ENCODE peak calls at places on chromosomes 11 and 22, in five cellular contexts. One of them, this sample, is unnamed.

GRCh38 chr11:65528819-65529350 is 4.0 kb downstream of the SCYL1 start:
- DNase-seq in AG10803: no peak
- DNase-seq in cardiac fibroblast: no peak
- DNase-seq in tibial artery: no peak
- DNase-seq in cardiac muscle cell: no peak
- DNase-seq in this sample: no peak

GRCh38 chr11:7977251-7977917 is 9.8 kb upstream of the EIF3F start:
- DNase-seq in AG10803: peak; percentile 97
- DNase-seq in cardiac fibroblast: peak; percentile 64
- DNase-seq in tibial artery: no peak
- DNase-seq in cardiac muscle cell: no peak
- DNase-seq in this sample: no peak

GRCh38 chr22:36022162-36022561 is 6.5 kb downstream of the RBFOX2 start:
- DNase-seq in AG10803: peak; percentile 61
- DNase-seq in cardiac fibroblast: peak; percentile 59
- DNase-seq in tibial artery: no peak
- DNase-seq in cardiac muscle cell: no peak
- DNase-seq in this sample: no peak

GRCh38 chr11:86043765-86044534 is 24.9 kb downstream of the PICALM start:
- DNase-seq in AG10803: no peak
- DNase-seq in cardiac fibroblast: no peak
- DNase-seq in tibial artery: no peak
- DNase-seq in cardiac muscle cell: no peak
- DNase-seq in this sample: no peak

GRCh38 chr11:80157447-80157846 is 716.6 kb upstream of the TENM4 start:
- DNase-seq in AG10803: no peak
- DNase-seq in cardiac fibroblast: no peak
- DNase-seq in tibial artery: no peak
- DNase-seq in cardiac muscle cell: no peak
- DNase-seq in this sample: no peak

GRCh38 chr11:20443596-20443995 is 56.1 kb downstream of the PRMT3 start:
- DNase-seq in AG10803: peak; percentile 26
- DNase-seq in cardiac fibroblast: peak; percentile 57
- DNase-seq in tibial artery: no peak
- DNase-seq in cardiac muscle cell: peak; percentile 12
- DNase-seq in this sample: no peak

GRCh38 chr11:83025267-83025704 is 46.4 kb downstream of the RAB30 start:
- DNase-seq in AG10803: no peak
- DNase-seq in cardiac fibroblast: peak; percentile 24
- DNase-seq in tibial artery: no peak
- DNase-seq in cardiac muscle cell: no peak
- DNase-seq in this sample: no peak

GRCh38 chr11:8641332-8641731 is 41.1 kb downstream of the TRIM66 start:
- DNase-seq in AG10803: no peak
- DNase-seq in cardiac fibroblast: no peak
- DNase-seq in tibial artery: no peak
- DNase-seq in cardiac muscle cell: no peak
- DNase-seq in this sample: peak; percentile 16

GRCh38 chr22:47797546-47797945 is 1035.1 kb downstream of the TBC1D22A start:
- DNase-seq in AG10803: no peak
- DNase-seq in cardiac fibroblast: no peak
- DNase-seq in tibial artery: no peak
- DNase-seq in cardiac muscle cell: no peak
- DNase-seq in this sample: no peak

GRCh38 chr11:119751281-119752060 is 22.5 kb upstream of the NECTIN1 start:
- DNase-seq in AG10803: no peak
- DNase-seq in cardiac fibroblast: no peak
- DNase-seq in tibial artery: no peak
- DNase-seq in cardiac muscle cell: no peak
- DNase-seq in this sample: peak; percentile 65

GRCh38 chr22:39234157-39234793 is 10.5 kb downstream of the PDGFB start:
- DNase-seq in AG10803: no peak
- DNase-seq in cardiac fibroblast: peak; percentile 84
- DNase-seq in tibial artery: no peak
- DNase-seq in cardiac muscle cell: no peak
- DNase-seq in this sample: no peak

GRCh38 chr11:66546368-66546965 is at the start of gene ACTN3:
- DNase-seq in AG10803: no peak
- DNase-seq in cardiac fibroblast: peak; percentile 46
- DNase-seq in tibial artery: peak; percentile 69
- DNase-seq in cardiac muscle cell: peak; percentile 92
- DNase-seq in this sample: peak; percentile 26

GRCh38 chr11:30878400-30878799 is 292.2 kb upstream of the MPPED2 start:
- DNase-seq in AG10803: no peak
- DNase-seq in cardiac fibroblast: no peak
- DNase-seq in tibial artery: no peak
- DNase-seq in cardiac muscle cell: no peak
- DNase-seq in this sample: no peak

GRCh38 chr11:100810146-100810545 is 123.1 kb downstream of the ARHGAP42 start:
- DNase-seq in AG10803: peak; percentile 45
- DNase-seq in cardiac fibroblast: no peak
- DNase-seq in tibial artery: no peak
- DNase-seq in cardiac muscle cell: no peak
- DNase-seq in this sample: no peak

GRCh38 chr11:9535189-9535781 is 38.2 kb upstream of the WEE1 start:
- DNase-seq in AG10803: peak; percentile 95
- DNase-seq in cardiac fibroblast: peak; percentile 94
- DNase-seq in tibial artery: peak; percentile 86
- DNase-seq in cardiac muscle cell: peak; percentile 65
- DNase-seq in this sample: peak; percentile 89

GRCh38 chr11:46913484-46913883 is 4.9 kb downstream of the LRP4 start:
- DNase-seq in AG10803: no peak
- DNase-seq in cardiac fibroblast: no peak
- DNase-seq in tibial artery: no peak
- DNase-seq in cardiac muscle cell: peak; percentile 51
- DNase-seq in this sample: no peak

GRCh38 chr11:118998822-118999221 is 884 bp downstream of the CENATAC start:
- DNase-seq in AG10803: peak; percentile 63
- DNase-seq in cardiac fibroblast: peak; percentile 63
- DNase-seq in tibial artery: no peak
- DNase-seq in cardiac muscle cell: no peak
- DNase-seq in this sample: no peak

GRCh38 chr11:6566704-6567370 is 36.6 kb downstream of the RRP8 start:
- DNase-seq in AG10803: no peak
- DNase-seq in cardiac fibroblast: no peak
- DNase-seq in tibial artery: no peak
- DNase-seq in cardiac muscle cell: no peak
- DNase-seq in this sample: no peak

GRCh38 chr11:76512851-76513653 is 68.2 kb downstream of the EMSY start:
- DNase-seq in AG10803: peak; percentile 61
- DNase-seq in cardiac fibroblast: peak; percentile 71
- DNase-seq in tibial artery: no peak
- DNase-seq in cardiac muscle cell: peak; percentile 29
- DNase-seq in this sample: no peak

GRCh38 chr11:69820441-69820840 is 1.2 kb upstream of the FGF3 start:
- DNase-seq in AG10803: no peak
- DNase-seq in cardiac fibroblast: no peak
- DNase-seq in tibial artery: no peak
- DNase-seq in cardiac muscle cell: no peak
- DNase-seq in this sample: no peak

GRCh38 chr11:131186629-131187075 is 183.8 kb upstream of the NTM start:
- DNase-seq in AG10803: peak; percentile 1
- DNase-seq in cardiac fibroblast: no peak
- DNase-seq in tibial artery: no peak
- DNase-seq in cardiac muscle cell: peak; percentile 60
- DNase-seq in this sample: peak; percentile 18

GRCh38 chr11:13277719-13278619 is at the start of gene BMAL1:
- DNase-seq in AG10803: no peak
- DNase-seq in cardiac fibroblast: peak; percentile 14
- DNase-seq in tibial artery: peak; percentile 60
- DNase-seq in cardiac muscle cell: no peak
- DNase-seq in this sample: peak; percentile 69

GRCh38 chr11:60924110-60924905 is at the start of gene TMEM132A:
- DNase-seq in AG10803: peak; percentile 60
- DNase-seq in cardiac fibroblast: peak; percentile 66
- DNase-seq in tibial artery: no peak
- DNase-seq in cardiac muscle cell: peak; percentile 87
- DNase-seq in this sample: no peak

GRCh38 chr22:22848364-22848866 is 39.2 kb upstream of the IGLL5 start:
- DNase-seq in AG10803: peak; percentile 39
- DNase-seq in cardiac fibroblast: peak; percentile 59
- DNase-seq in tibial artery: peak; percentile 36
- DNase-seq in cardiac muscle cell: no peak
- DNase-seq in this sample: peak; percentile 82

DNA sequence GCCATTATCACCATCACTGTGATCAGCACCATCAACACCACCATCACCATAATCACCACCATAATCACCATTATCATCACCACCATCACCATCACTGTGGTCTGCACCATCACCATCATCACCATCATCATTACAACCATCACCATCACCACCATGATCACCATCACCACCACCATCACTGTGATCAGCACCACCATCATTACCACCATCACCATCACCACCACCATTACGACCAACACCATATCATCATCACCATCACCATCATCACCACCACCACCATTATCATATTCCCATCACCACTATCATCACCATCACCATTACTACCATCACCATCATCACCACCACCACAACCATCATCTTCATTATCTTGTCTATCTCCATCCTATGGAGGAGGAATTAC is 125.2 kb downstream of the PHF21B start:
- DNase-seq in AG10803: no peak
- DNase-seq in cardiac fibroblast: no peak
- DNase-seq in tibial artery: no peak
- DNase-seq in cardiac muscle cell: no peak
- DNase-seq in this sample: no peak
- TF ChIP-seq CTCF in AG10803: no peak
- TF ChIP-seq CTCF in cardiac fibroblast: no peak
- TF ChIP-seq CTCF in tibial artery: no peak
- TF ChIP-seq CTCF in cardiac muscle cell: no peak
- TF ChIP-seq CTCF in this sample: no peak

GRCh38 chr11:19327280-19327679 is 86.5 kb upstream of the E2F8 start:
- DNase-seq in AG10803: no peak
- DNase-seq in cardiac fibroblast: no peak
- DNase-seq in tibial artery: no peak
- DNase-seq in cardiac muscle cell: no peak
- DNase-seq in this sample: no peak

GRCh38 chr11:19321351-19321750 is 80.6 kb upstream of the E2F8 start:
- DNase-seq in AG10803: no peak
- DNase-seq in cardiac fibroblast: no peak
- DNase-seq in tibial artery: no peak
- DNase-seq in cardiac muscle cell: no peak
- DNase-seq in this sample: no peak

GRCh38 chr11:19326499-19326898 is 85.8 kb upstream of the E2F8 start:
- DNase-seq in AG10803: peak; percentile 33
- DNase-seq in cardiac fibroblast: peak; percentile 66
- DNase-seq in tibial artery: no peak
- DNase-seq in cardiac muscle cell: no peak
- DNase-seq in this sample: no peak

GRCh38 chr11:19320764-19321163 is 80.0 kb upstream of the E2F8 start:
- DNase-seq in AG10803: no peak
- DNase-seq in cardiac fibroblast: peak; percentile 31
- DNase-seq in tibial artery: no peak
- DNase-seq in cardiac muscle cell: no peak
- DNase-seq in this sample: no peak

DNA sequence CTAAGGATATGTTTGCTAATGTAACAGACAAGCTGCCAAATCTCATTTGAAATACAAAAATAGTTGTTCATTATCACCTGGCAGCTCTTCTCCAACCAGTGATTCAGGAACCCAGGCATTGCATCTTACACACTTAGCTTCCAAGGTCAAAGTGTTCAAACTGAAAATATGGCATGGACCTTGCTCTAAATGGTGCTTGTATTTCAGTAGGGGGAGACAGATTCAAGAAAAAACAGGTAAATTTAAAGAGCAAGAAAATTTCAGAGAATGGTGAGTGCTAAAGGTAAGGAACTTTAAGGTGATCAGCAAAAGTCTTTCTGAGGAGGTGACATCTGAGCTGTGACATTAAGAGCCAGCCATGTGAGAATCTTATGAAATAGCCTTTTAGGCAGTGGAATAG is 82.8 kb upstream of the E2F8 start:
- DNase-seq in AG10803: no peak
- DNase-seq in cardiac fibroblast: peak; percentile 41
- DNase-seq in tibial artery: no peak
- DNase-seq in cardiac muscle cell: no peak
- DNase-seq in this sample: no peak
- TF ChIP-seq CTCF in AG10803: no peak
- TF ChIP-seq CTCF in cardiac fibroblast: peak; percentile 24
- TF ChIP-seq CTCF in tibial artery: no peak
- TF ChIP-seq CTCF in cardiac muscle cell: peak; percentile 33
- TF ChIP-seq CTCF in this sample: no peak

GRCh38 chr11:32215157-32215556 is 124.3 kb downstream of the RCN1 start:
- DNase-seq in AG10803: no peak
- DNase-seq in cardiac fibroblast: no peak
- DNase-seq in tibial artery: no peak
- DNase-seq in cardiac muscle cell: no peak
- DNase-seq in this sample: no peak
- TF ChIP-seq CTCF in AG10803: no peak
- TF ChIP-seq CTCF in cardiac fibroblast: no peak
- TF ChIP-seq CTCF in tibial artery: no peak
- TF ChIP-seq CTCF in cardiac muscle cell: no peak
- TF ChIP-seq CTCF in this sample: no peak

DNA sequence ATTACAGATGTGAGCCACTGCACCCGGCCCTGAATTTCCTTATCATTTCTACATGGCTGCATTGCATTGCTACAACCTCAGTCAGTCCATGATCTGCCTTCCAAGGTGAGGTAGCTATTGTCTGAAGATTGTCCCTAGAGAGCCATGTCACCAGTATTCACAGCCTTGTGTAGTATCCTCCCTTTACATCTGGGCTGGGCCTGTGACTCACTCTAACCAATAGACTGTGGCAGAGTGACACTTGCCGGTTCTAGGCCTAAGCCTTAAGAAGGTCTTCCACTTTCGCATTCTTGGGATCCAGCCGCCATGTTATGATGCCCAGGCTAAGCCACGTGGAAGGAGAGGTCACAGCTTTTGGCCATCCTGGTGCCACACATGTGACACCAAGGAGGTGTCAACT is 10.1 kb upstream of the PLEKHB1 start:
- DNase-seq in AG10803: no peak
- DNase-seq in cardiac fibroblast: no peak
- DNase-seq in tibial artery: no peak
- DNase-seq in cardiac muscle cell: no peak
- DNase-seq in this sample: peak; percentile 11
- TF ChIP-seq CTCF in AG10803: no peak
- TF ChIP-seq CTCF in cardiac fibroblast: no peak
- TF ChIP-seq CTCF in tibial artery: no peak
- TF ChIP-seq CTCF in cardiac muscle cell: no peak
- TF ChIP-seq CTCF in this sample: no peak

This sample was measured in activated CD8-positive, alpha-beta T cell treated with anti-CD3 and anti-CD28 coated beads for 36 hours.